ENCODE peak calls at places on chromosomes 1 and 21, in eight cellular contexts. One of them, this sample, is unnamed.

GRCh38 chr1:202144510-202145324 is at the start of gene ARL8A:
- DNase-seq in CD8-positive, alpha-beta T cell: peak; percentile 72
- DNase-seq in dorsolateral prefrontal cortex: peak; percentile 85
- DNase-seq in colonic mucosa: peak; percentile 80
- DNase-seq in RWPE1: peak; percentile 73
- DNase-seq in HL-60: peak; percentile 50
- DNase-seq in ovary: peak; percentile 76
- DNase-seq in GM23338: peak; percentile 75
- DNase-seq in this sample: peak; percentile 84

GRCh38 chr1:229853751-229854150 is 213.3 kb upstream of the GALNT2 start:
- DNase-seq in HL-60: no peak
- DNase-seq in RWPE1: no peak
- DNase-seq in ovary: no peak
- DNase-seq in colonic mucosa: no peak
- DNase-seq in dorsolateral prefrontal cortex: no peak
- DNase-seq in GM23338: no peak
- DNase-seq in CD8-positive, alpha-beta T cell: no peak
- DNase-seq in this sample: no peak

GRCh38 chr1:58722414-58722813 is 22.6 kb upstream of the MYSM1 start:
- DNase-seq in colonic mucosa: no peak
- DNase-seq in CD8-positive, alpha-beta T cell: no peak
- DNase-seq in dorsolateral prefrontal cortex: no peak
- DNase-seq in ovary: no peak
- DNase-seq in HL-60: no peak
- DNase-seq in RWPE1: no peak
- DNase-seq in GM23338: no peak
- DNase-seq in this sample: no peak

GRCh38 chr1:1954831-1955441 is 35.9 kb upstream of the TMEM52 start:
- DNase-seq in ovary: no peak
- DNase-seq in GM23338: peak; percentile 53
- DNase-seq in colonic mucosa: no peak
- DNase-seq in HL-60: no peak
- DNase-seq in dorsolateral prefrontal cortex: no peak
- DNase-seq in RWPE1: no peak
- DNase-seq in CD8-positive, alpha-beta T cell: no peak
- DNase-seq in this sample: no peak

GRCh38 chr1:39462074-39462473 is 29.4 kb upstream of the BMP8A start:
- DNase-seq in GM23338: no peak
- DNase-seq in HL-60: no peak
- DNase-seq in dorsolateral prefrontal cortex: no peak
- DNase-seq in CD8-positive, alpha-beta T cell: no peak
- DNase-seq in colonic mucosa: no peak
- DNase-seq in RWPE1: no peak
- DNase-seq in ovary: no peak
- DNase-seq in this sample: no peak

GRCh38 chr1:37994886-37995566 is 5.2 kb upstream of the SF3A3 start:
- DNase-seq in GM23338: peak; percentile 30
- DNase-seq in CD8-positive, alpha-beta T cell: no peak
- DNase-seq in colonic mucosa: no peak
- DNase-seq in RWPE1: no peak
- DNase-seq in dorsolateral prefrontal cortex: no peak
- DNase-seq in ovary: no peak
- DNase-seq in HL-60: peak; percentile 49
- DNase-seq in this sample: no peak

GRCh38 chr1:176364231-176364905 is 98.6 kb upstream of the PAPPA2 start:
- DNase-seq in ovary: no peak
- DNase-seq in GM23338: peak; percentile 4
- DNase-seq in CD8-positive, alpha-beta T cell: no peak
- DNase-seq in colonic mucosa: no peak
- DNase-seq in RWPE1: no peak
- DNase-seq in HL-60: no peak
- DNase-seq in dorsolateral prefrontal cortex: no peak
- DNase-seq in this sample: no peak

GRCh38 chr1:43199093-43199726 is 27.1 kb downstream of the CFAP57 start:
- DNase-seq in colonic mucosa: no peak
- DNase-seq in RWPE1: peak; percentile 18
- DNase-seq in CD8-positive, alpha-beta T cell: no peak
- DNase-seq in ovary: no peak
- DNase-seq in dorsolateral prefrontal cortex: no peak
- DNase-seq in GM23338: no peak
- DNase-seq in HL-60: no peak
- DNase-seq in this sample: no peak

GRCh38 chr1:61742620-61743431 is 546 bp downstream of the PATJ start:
- DNase-seq in GM23338: peak; percentile 63
- DNase-seq in RWPE1: peak; percentile 42
- DNase-seq in CD8-positive, alpha-beta T cell: no peak
- DNase-seq in HL-60: no peak
- DNase-seq in colonic mucosa: peak; percentile 48
- DNase-seq in ovary: peak; percentile 64
- DNase-seq in dorsolateral prefrontal cortex: peak; percentile 60
- DNase-seq in this sample: peak; percentile 71

GRCh38 chr1:8089535-8090228 is 63.6 kb upstream of the ERRFI1 start:
- DNase-seq in RWPE1: no peak
- DNase-seq in HL-60: no peak
- DNase-seq in CD8-positive, alpha-beta T cell: no peak
- DNase-seq in ovary: no peak
- DNase-seq in GM23338: no peak
- DNase-seq in colonic mucosa: no peak
- DNase-seq in dorsolateral prefrontal cortex: no peak
- DNase-seq in this sample: no peak

GRCh38 chr1:67570473-67571143 is 114.4 kb upstream of the GADD45A start:
- DNase-seq in ovary: no peak
- DNase-seq in GM23338: no peak
- DNase-seq in CD8-positive, alpha-beta T cell: no peak
- DNase-seq in colonic mucosa: no peak
- DNase-seq in RWPE1: peak; percentile 91
- DNase-seq in HL-60: no peak
- DNase-seq in dorsolateral prefrontal cortex: no peak
- DNase-seq in this sample: no peak

GRCh38 chr21:31875424-31876097 is 2.7 kb downstream of the HUNK start:
- DNase-seq in colonic mucosa: no peak
- DNase-seq in RWPE1: no peak
- DNase-seq in CD8-positive, alpha-beta T cell: no peak
- DNase-seq in HL-60: no peak
- DNase-seq in ovary: no peak
- DNase-seq in dorsolateral prefrontal cortex: no peak
- DNase-seq in GM23338: no peak
- DNase-seq in this sample: no peak

GRCh38 chr1:241605146-241605805 is 34.9 kb downstream of the CHML start:
- DNase-seq in dorsolateral prefrontal cortex: no peak
- DNase-seq in HL-60: no peak
- DNase-seq in GM23338: peak; percentile 59
- DNase-seq in RWPE1: no peak
- DNase-seq in colonic mucosa: no peak
- DNase-seq in ovary: no peak
- DNase-seq in CD8-positive, alpha-beta T cell: no peak
- DNase-seq in this sample: no peak

GRCh38 chr21:39079617-39080016 is 103.6 kb downstream of the PSMG1 start:
- DNase-seq in GM23338: no peak
- DNase-seq in HL-60: peak; percentile 95
- DNase-seq in dorsolateral prefrontal cortex: peak; percentile 75
- DNase-seq in colonic mucosa: peak; percentile 49
- DNase-seq in RWPE1: no peak
- DNase-seq in ovary: no peak
- DNase-seq in CD8-positive, alpha-beta T cell: no peak
- DNase-seq in this sample: peak; percentile 96

GRCh38 chr21:45029968-45030636 is 44.3 kb upstream of the ADARB1 start:
- DNase-seq in GM23338: peak; percentile 65
- DNase-seq in ovary: no peak
- DNase-seq in RWPE1: no peak
- DNase-seq in HL-60: no peak
- DNase-seq in CD8-positive, alpha-beta T cell: no peak
- DNase-seq in colonic mucosa: no peak
- DNase-seq in dorsolateral prefrontal cortex: no peak
- DNase-seq in this sample: no peak

GRCh38 chr1:7471836-7472235 is 299.3 kb upstream of the VAMP3 start:
- DNase-seq in dorsolateral prefrontal cortex: no peak
- DNase-seq in CD8-positive, alpha-beta T cell: no peak
- DNase-seq in HL-60: no peak
- DNase-seq in ovary: no peak
- DNase-seq in colonic mucosa: no peak
- DNase-seq in RWPE1: no peak
- DNase-seq in GM23338: no peak
- DNase-seq in this sample: no peak

DNA sequence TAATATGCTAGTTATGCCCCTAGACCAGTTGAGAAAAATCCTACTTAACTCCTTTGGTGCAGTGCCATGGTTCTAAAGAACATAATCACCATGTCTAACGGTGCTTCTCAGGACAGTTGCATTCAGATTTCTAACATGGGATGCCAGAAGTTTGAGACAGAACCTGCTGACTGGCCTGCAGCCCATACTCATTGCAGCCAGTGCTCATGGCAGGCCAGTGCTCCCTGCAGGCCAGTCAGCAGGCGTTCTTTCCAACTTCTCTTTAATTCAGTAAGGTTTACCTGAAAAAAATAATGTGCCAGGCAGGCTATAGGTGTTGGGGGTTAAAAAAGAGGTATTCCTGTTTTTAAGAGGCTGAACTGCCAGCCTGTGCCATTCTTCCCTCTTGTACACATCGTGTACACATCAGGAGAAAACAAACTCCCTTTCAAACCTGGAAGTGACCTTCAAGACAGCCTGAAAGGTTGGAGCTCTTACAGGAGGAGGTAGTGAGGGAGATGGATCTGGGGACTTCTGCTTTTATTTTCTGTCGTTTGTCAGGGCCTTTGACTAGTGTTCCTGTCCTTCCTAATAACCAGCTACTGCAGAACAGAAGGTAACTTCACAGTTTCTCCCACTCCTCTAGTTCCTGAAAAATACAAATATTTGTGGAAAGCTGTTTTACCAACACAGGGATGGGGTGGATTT is 146.0 kb upstream of the MAGI3 start:
- DNase-seq in RWPE1: no peak
- DNase-seq in ovary: no peak
- DNase-seq in HL-60: no peak
- DNase-seq in CD8-positive, alpha-beta T cell: no peak
- DNase-seq in dorsolateral prefrontal cortex: no peak
- DNase-seq in GM23338: no peak
- DNase-seq in colonic mucosa: no peak
- DNase-seq in this sample: no peak
- H3K27ac ChIP-seq in RWPE1: no peak overlapping the region
- H3K27ac ChIP-seq in ovary: no peak overlapping the region
- H3K27ac ChIP-seq in HL-60: no peak overlapping the region
- H3K27ac ChIP-seq in CD8-positive, alpha-beta T cell: no peak overlapping the region
- H3K27ac ChIP-seq in dorsolateral prefrontal cortex: no peak overlapping the region
- H3K27ac ChIP-seq in GM23338: no peak overlapping the region
- H3K27ac ChIP-seq in colonic mucosa: no peak overlapping the region
- H3K27ac ChIP-seq in this sample: no peak overlapping the region

GRCh38 chr1:117537291-117537920 is 68.4 kb upstream of the TENT5C start:
- DNase-seq in ovary: no peak
- DNase-seq in RWPE1: peak; percentile 19
- DNase-seq in HL-60: no peak
- DNase-seq in colonic mucosa: peak; percentile 82
- DNase-seq in dorsolateral prefrontal cortex: no peak
- DNase-seq in GM23338: peak; percentile 75
- DNase-seq in CD8-positive, alpha-beta T cell: no peak
- DNase-seq in this sample: peak; percentile 83
- H3K27ac ChIP-seq in ovary: no peak overlapping the region
- H3K27ac ChIP-seq in RWPE1: no peak overlapping the region
- H3K27ac ChIP-seq in HL-60: no peak overlapping the region
- H3K27ac ChIP-seq in colonic mucosa: no peak overlapping the region
- H3K27ac ChIP-seq in dorsolateral prefrontal cortex: no peak overlapping the region
- H3K27ac ChIP-seq in GM23338: no peak overlapping the region
- H3K27ac ChIP-seq in CD8-positive, alpha-beta T cell: no peak overlapping the region
- H3K27ac ChIP-seq in this sample: no peak overlapping the region

GRCh38 chr1:32949519-32949918 is 15.1 kb downstream of the RNF19B start:
- DNase-seq in ovary: no peak
- DNase-seq in dorsolateral prefrontal cortex: no peak
- DNase-seq in CD8-positive, alpha-beta T cell: no peak
- DNase-seq in colonic mucosa: peak; percentile 47
- DNase-seq in RWPE1: no peak
- DNase-seq in HL-60: no peak
- DNase-seq in GM23338: no peak
- DNase-seq in this sample: no peak
- H3K27ac ChIP-seq in ovary: no peak overlapping the region
- H3K27ac ChIP-seq in dorsolateral prefrontal cortex: no peak overlapping the region
- H3K27ac ChIP-seq in CD8-positive, alpha-beta T cell: no peak overlapping the region
- H3K27ac ChIP-seq in colonic mucosa: peak overlapping the region; percentile 83
- H3K27ac ChIP-seq in RWPE1: peak overlapping the region; percentile 56
- H3K27ac ChIP-seq in HL-60: no peak overlapping the region
- H3K27ac ChIP-seq in GM23338: no peak overlapping the region
- H3K27ac ChIP-seq in this sample: no peak overlapping the region

DNA sequence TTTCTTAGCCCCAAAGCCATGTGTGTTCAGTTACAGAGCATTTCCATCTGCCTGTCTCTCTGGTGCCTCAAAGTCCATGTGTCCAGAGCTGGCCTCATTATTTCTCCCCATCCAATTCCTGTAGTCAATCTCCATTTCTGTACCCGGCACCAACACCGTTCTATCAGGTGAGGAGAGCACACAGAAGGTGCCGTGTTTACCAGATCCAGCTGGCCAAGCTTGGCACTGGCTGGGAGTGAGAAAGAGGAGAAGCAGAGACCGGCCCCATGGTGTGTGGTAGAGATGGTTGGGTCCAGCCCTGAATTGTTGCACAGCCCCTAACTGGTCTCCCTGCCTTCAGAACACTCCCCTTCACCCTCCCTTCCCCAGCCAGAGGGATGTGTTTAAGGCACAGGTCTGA is 7.5 kb upstream of the SSBP3 start:
- DNase-seq in GM23338: no peak
- DNase-seq in RWPE1: no peak
- DNase-seq in HL-60: no peak
- DNase-seq in ovary: no peak
- DNase-seq in CD8-positive, alpha-beta T cell: no peak
- DNase-seq in colonic mucosa: no peak
- DNase-seq in dorsolateral prefrontal cortex: no peak
- DNase-seq in this sample: no peak
- H3K27ac ChIP-seq in GM23338: no peak overlapping the region
- H3K27ac ChIP-seq in RWPE1: no peak overlapping the region
- H3K27ac ChIP-seq in HL-60: no peak overlapping the region
- H3K27ac ChIP-seq in ovary: no peak overlapping the region
- H3K27ac ChIP-seq in CD8-positive, alpha-beta T cell: no peak overlapping the region
- H3K27ac ChIP-seq in colonic mucosa: no peak overlapping the region
- H3K27ac ChIP-seq in dorsolateral prefrontal cortex: no peak overlapping the region
- H3K27ac ChIP-seq in this sample: peak overlapping the region; percentile 33

DNA sequence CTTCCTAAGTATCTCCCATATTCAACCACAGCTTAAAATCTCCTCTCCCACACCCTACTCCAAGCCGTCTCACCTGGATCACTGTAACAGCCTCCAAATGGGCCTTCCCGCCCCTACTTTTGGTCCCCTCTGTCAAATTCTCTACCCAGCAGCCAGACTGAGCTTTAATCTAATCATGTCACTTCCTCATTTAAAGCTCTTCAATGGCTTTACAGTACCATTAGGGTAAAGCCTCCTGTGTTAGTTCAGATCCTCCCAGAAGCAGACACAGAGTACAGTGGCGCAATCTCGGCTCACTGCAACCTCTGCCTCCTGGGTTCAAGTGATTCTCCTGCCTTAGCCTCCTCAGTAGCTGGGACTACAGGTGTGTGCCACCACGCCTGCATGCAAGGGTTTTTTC is 46.8 kb upstream of the PSEN2 start:
- DNase-seq in dorsolateral prefrontal cortex: no peak
- DNase-seq in GM23338: no peak
- DNase-seq in ovary: no peak
- DNase-seq in colonic mucosa: no peak
- DNase-seq in CD8-positive, alpha-beta T cell: no peak
- DNase-seq in HL-60: peak; percentile 45
- DNase-seq in RWPE1: no peak
- DNase-seq in this sample: no peak
- H3K27ac ChIP-seq in dorsolateral prefrontal cortex: no peak overlapping the region
- H3K27ac ChIP-seq in GM23338: no peak overlapping the region
- H3K27ac ChIP-seq in ovary: no peak overlapping the region
- H3K27ac ChIP-seq in colonic mucosa: no peak overlapping the region
- H3K27ac ChIP-seq in CD8-positive, alpha-beta T cell: no peak overlapping the region
- H3K27ac ChIP-seq in HL-60: no peak overlapping the region
- H3K27ac ChIP-seq in RWPE1: no peak overlapping the region
- H3K27ac ChIP-seq in this sample: no peak overlapping the region

This sample was measured in lower lobe of right lung.